ENCODE peak calls at places on chromosomes 11 and 22, in nine cellular contexts. One of them, this sample, is unnamed.

GRCh38 chr11:1776331-1776851 is 12.7 kb upstream of the CTSD start:
- DNase-seq in fibroblast of lung: no peak
- DNase-seq in BJ: no peak
- DNase-seq in left ventricle myocardium inferior: no peak
- DNase-seq in gastrocnemius medialis: no peak
- DNase-seq in foreskin fibroblast: no peak
- DNase-seq in lower leg skin: peak
- DNase-seq in Peyer's patch: no peak
- DNase-seq in stomach: no peak
- DNase-seq in this sample: no peak

GRCh38 chr22:45469573-45470383 is 32.9 kb upstream of the FBLN1 start:
- DNase-seq in gastrocnemius medialis: no peak
- DNase-seq in lower leg skin: no peak
- DNase-seq in foreskin fibroblast: peak
- DNase-seq in stomach: no peak
- DNase-seq in Peyer's patch: no peak
- DNase-seq in fibroblast of lung: peak
- DNase-seq in left ventricle myocardium inferior: no peak
- DNase-seq in BJ: peak
- DNase-seq in this sample: no peak

GRCh38 chr11:12802418-12803085 is 128.3 kb downstream of the TEAD1 start:
- DNase-seq in foreskin fibroblast: peak
- DNase-seq in fibroblast of lung: peak
- DNase-seq in stomach: peak
- DNase-seq in Peyer's patch: peak
- DNase-seq in gastrocnemius medialis: no peak
- DNase-seq in BJ: no peak
- DNase-seq in lower leg skin: no peak
- DNase-seq in left ventricle myocardium inferior: no peak
- DNase-seq in this sample: peak

GRCh38 chr11:108498046-108498815 is at the start of gene POGLUT3:
- DNase-seq in BJ: no peak
- DNase-seq in Peyer's patch: peak
- DNase-seq in fibroblast of lung: peak
- DNase-seq in gastrocnemius medialis: peak
- DNase-seq in foreskin fibroblast: peak
- DNase-seq in stomach: peak
- DNase-seq in lower leg skin: peak
- DNase-seq in left ventricle myocardium inferior: peak
- DNase-seq in this sample: peak

GRCh38 chr11:121240650-121241299 is 51.8 kb upstream of the SC5D start:
- DNase-seq in stomach: no peak
- DNase-seq in Peyer's patch: no peak
- DNase-seq in left ventricle myocardium inferior: no peak
- DNase-seq in BJ: no peak
- DNase-seq in gastrocnemius medialis: no peak
- DNase-seq in lower leg skin: no peak
- DNase-seq in fibroblast of lung: no peak
- DNase-seq in foreskin fibroblast: no peak
- DNase-seq in this sample: no peak

GRCh38 chr11:113106507-113106906 is 145.3 kb downstream of the NCAM1 start:
- DNase-seq in gastrocnemius medialis: no peak
- DNase-seq in BJ: peak
- DNase-seq in stomach: no peak
- DNase-seq in foreskin fibroblast: peak
- DNase-seq in left ventricle myocardium inferior: no peak
- DNase-seq in lower leg skin: no peak
- DNase-seq in Peyer's patch: no peak
- DNase-seq in fibroblast of lung: peak
- DNase-seq in this sample: peak

GRCh38 chr11:1444823-1445422 is 41.7 kb downstream of the MOB2 start:
- DNase-seq in gastrocnemius medialis: no peak
- DNase-seq in Peyer's patch: no peak
- DNase-seq in lower leg skin: no peak
- DNase-seq in stomach: no peak
- DNase-seq in foreskin fibroblast: no peak
- DNase-seq in fibroblast of lung: no peak
- DNase-seq in BJ: no peak
- DNase-seq in left ventricle myocardium inferior: no peak
- DNase-seq in this sample: no peak

GRCh38 chr11:127383026-127383425 is 382.5 kb upstream of the KIRREL3 start:
- DNase-seq in fibroblast of lung: no peak
- DNase-seq in gastrocnemius medialis: no peak
- DNase-seq in lower leg skin: no peak
- DNase-seq in BJ: no peak
- DNase-seq in left ventricle myocardium inferior: no peak
- DNase-seq in stomach: no peak
- DNase-seq in Peyer's patch: no peak
- DNase-seq in foreskin fibroblast: no peak
- DNase-seq in this sample: no peak

GRCh38 chr11:12789054-12789453 is 114.8 kb downstream of the TEAD1 start:
- DNase-seq in left ventricle myocardium inferior: no peak
- DNase-seq in stomach: no peak
- DNase-seq in gastrocnemius medialis: no peak
- DNase-seq in foreskin fibroblast: no peak
- DNase-seq in fibroblast of lung: no peak
- DNase-seq in Peyer's patch: no peak
- DNase-seq in BJ: no peak
- DNase-seq in lower leg skin: no peak
- DNase-seq in this sample: no peak

GRCh38 chr22:20530368-20531153 is 23.2 kb downstream of the MED15 start:
- DNase-seq in gastrocnemius medialis: peak
- DNase-seq in lower leg skin: no peak
- DNase-seq in BJ: no peak
- DNase-seq in foreskin fibroblast: peak
- DNase-seq in Peyer's patch: peak
- DNase-seq in stomach: no peak
- DNase-seq in fibroblast of lung: peak
- DNase-seq in left ventricle myocardium inferior: no peak
- DNase-seq in this sample: no peak

GRCh38 chr22:23243006-23243573 is 62.8 kb downstream of the BCR start:
- DNase-seq in Peyer's patch: no peak
- DNase-seq in fibroblast of lung: no peak
- DNase-seq in lower leg skin: no peak
- DNase-seq in gastrocnemius medialis: no peak
- DNase-seq in left ventricle myocardium inferior: no peak
- DNase-seq in stomach: no peak
- DNase-seq in foreskin fibroblast: no peak
- DNase-seq in BJ: no peak
- DNase-seq in this sample: no peak

GRCh38 chr11:68501813-68502212 is 41.3 kb downstream of the PPP6R3 start:
- DNase-seq in left ventricle myocardium inferior: no peak
- DNase-seq in fibroblast of lung: no peak
- DNase-seq in Peyer's patch: no peak
- DNase-seq in gastrocnemius medialis: no peak
- DNase-seq in BJ: no peak
- DNase-seq in stomach: no peak
- DNase-seq in lower leg skin: no peak
- DNase-seq in foreskin fibroblast: no peak
- DNase-seq in this sample: no peak

GRCh38 chr11:17343907-17344306 is 7.7 kb upstream of the NCR3LG1 start:
- DNase-seq in foreskin fibroblast: peak
- DNase-seq in lower leg skin: no peak
- DNase-seq in left ventricle myocardium inferior: no peak
- DNase-seq in Peyer's patch: no peak
- DNase-seq in gastrocnemius medialis: no peak
- DNase-seq in BJ: peak
- DNase-seq in stomach: no peak
- DNase-seq in fibroblast of lung: peak
- DNase-seq in this sample: peak

GRCh38 chr11:67507242-67507890 is 596 bp downstream of the CDK2AP2 start:
- DNase-seq in Peyer's patch: no peak
- DNase-seq in stomach: peak
- DNase-seq in fibroblast of lung: no peak
- DNase-seq in foreskin fibroblast: peak
- DNase-seq in lower leg skin: peak
- DNase-seq in left ventricle myocardium inferior: peak
- DNase-seq in BJ: no peak
- DNase-seq in gastrocnemius medialis: no peak
- DNase-seq in this sample: peak

GRCh38 chr22:44670220-44670983 is 31.6 kb upstream of the PRR5 start:
- DNase-seq in stomach: no peak
- DNase-seq in BJ: no peak
- DNase-seq in gastrocnemius medialis: no peak
- DNase-seq in fibroblast of lung: no peak
- DNase-seq in left ventricle myocardium inferior: no peak
- DNase-seq in lower leg skin: no peak
- DNase-seq in Peyer's patch: peak
- DNase-seq in foreskin fibroblast: peak
- DNase-seq in this sample: no peak

GRCh38 chr11:73195191-73196007 is 22.7 kb upstream of the P2RY2 start:
- DNase-seq in left ventricle myocardium inferior: no peak
- DNase-seq in fibroblast of lung: no peak
- DNase-seq in gastrocnemius medialis: peak
- DNase-seq in BJ: no peak
- DNase-seq in lower leg skin: peak
- DNase-seq in foreskin fibroblast: peak
- DNase-seq in stomach: peak
- DNase-seq in Peyer's patch: peak
- DNase-seq in this sample: no peak

GRCh38 chr11:1531961-1532586 is 40.0 kb downstream of the DUSP8 start:
- DNase-seq in left ventricle myocardium inferior: peak
- DNase-seq in lower leg skin: no peak
- DNase-seq in BJ: peak
- DNase-seq in fibroblast of lung: no peak
- DNase-seq in foreskin fibroblast: peak
- DNase-seq in stomach: no peak
- DNase-seq in Peyer's patch: no peak
- DNase-seq in gastrocnemius medialis: peak
- DNase-seq in this sample: no peak

GRCh38 chr22:49971232-49972162 is 10.9 kb downstream of the PIM3 start:
- DNase-seq in fibroblast of lung: peak
- DNase-seq in foreskin fibroblast: peak
- DNase-seq in gastrocnemius medialis: peak
- DNase-seq in BJ: no peak
- DNase-seq in stomach: peak
- DNase-seq in lower leg skin: peak
- DNase-seq in Peyer's patch: peak
- DNase-seq in left ventricle myocardium inferior: peak
- DNase-seq in this sample: peak

GRCh38 chr11:77557553-77557952 is 32.2 kb upstream of the AQP11 start:
- DNase-seq in left ventricle myocardium inferior: no peak
- DNase-seq in foreskin fibroblast: peak
- DNase-seq in BJ: no peak
- DNase-seq in Peyer's patch: no peak
- DNase-seq in lower leg skin: no peak
- DNase-seq in gastrocnemius medialis: no peak
- DNase-seq in fibroblast of lung: peak
- DNase-seq in stomach: no peak
- DNase-seq in this sample: peak
- TF ChIP-seq CTCF in left ventricle myocardium inferior: peak
- TF ChIP-seq CTCF in foreskin fibroblast: peak
- TF ChIP-seq CTCF in BJ: no peak
- TF ChIP-seq CTCF in Peyer's patch: peak
- TF ChIP-seq CTCF in lower leg skin: no peak
- TF ChIP-seq CTCF in gastrocnemius medialis: no peak
- TF ChIP-seq CTCF in fibroblast of lung: peak
- TF ChIP-seq CTCF in stomach: no peak
- TF ChIP-seq CTCF in this sample: peak

GRCh38 chr11:122333476-122333875 is 217.5 kb upstream of the BLID start:
- DNase-seq in fibroblast of lung: no peak
- DNase-seq in foreskin fibroblast: no peak
- DNase-seq in left ventricle myocardium inferior: no peak
- DNase-seq in BJ: no peak
- DNase-seq in gastrocnemius medialis: no peak
- DNase-seq in lower leg skin: no peak
- DNase-seq in stomach: no peak
- DNase-seq in Peyer's patch: no peak
- DNase-seq in this sample: no peak

GRCh38 chr11:122330466-122330865 is 214.5 kb upstream of the BLID start:
- DNase-seq in fibroblast of lung: no peak
- DNase-seq in BJ: no peak
- DNase-seq in Peyer's patch: no peak
- DNase-seq in lower leg skin: no peak
- DNase-seq in stomach: no peak
- DNase-seq in foreskin fibroblast: no peak
- DNase-seq in gastrocnemius medialis: no peak
- DNase-seq in left ventricle myocardium inferior: no peak
- DNase-seq in this sample: no peak

GRCh38 chr11:122339661-122340060 is 223.6 kb upstream of the BLID start:
- DNase-seq in BJ: no peak
- DNase-seq in stomach: no peak
- DNase-seq in foreskin fibroblast: no peak
- DNase-seq in fibroblast of lung: no peak
- DNase-seq in gastrocnemius medialis: no peak
- DNase-seq in lower leg skin: no peak
- DNase-seq in left ventricle myocardium inferior: no peak
- DNase-seq in Peyer's patch: no peak
- DNase-seq in this sample: peak

GRCh38 chr11:122337241-122338176 is 221.5 kb upstream of the BLID start:
- DNase-seq in gastrocnemius medialis: no peak
- DNase-seq in fibroblast of lung: no peak
- DNase-seq in lower leg skin: no peak
- DNase-seq in stomach: no peak
- DNase-seq in Peyer's patch: no peak
- DNase-seq in BJ: no peak
- DNase-seq in foreskin fibroblast: no peak
- DNase-seq in left ventricle myocardium inferior: peak
- DNase-seq in this sample: peak

GRCh38 chr11:122334546-122335375 is 218.7 kb upstream of the BLID start:
- DNase-seq in stomach: no peak
- DNase-seq in lower leg skin: no peak
- DNase-seq in left ventricle myocardium inferior: no peak
- DNase-seq in Peyer's patch: no peak
- DNase-seq in BJ: no peak
- DNase-seq in gastrocnemius medialis: no peak
- DNase-seq in foreskin fibroblast: no peak
- DNase-seq in fibroblast of lung: peak
- DNase-seq in this sample: no peak
- H3K4me3 ChIP-seq in stomach: no peak
- H3K4me3 ChIP-seq in lower leg skin: no peak
- H3K4me3 ChIP-seq in left ventricle myocardium inferior: no peak
- H3K4me3 ChIP-seq in Peyer's patch: no peak
- H3K4me3 ChIP-seq in BJ: no peak
- H3K4me3 ChIP-seq in gastrocnemius medialis: no peak
- H3K4me3 ChIP-seq in foreskin fibroblast: no peak
- H3K4me3 ChIP-seq in fibroblast of lung: no peak
- H3K4me3 ChIP-seq in this sample: no peak

DNA sequence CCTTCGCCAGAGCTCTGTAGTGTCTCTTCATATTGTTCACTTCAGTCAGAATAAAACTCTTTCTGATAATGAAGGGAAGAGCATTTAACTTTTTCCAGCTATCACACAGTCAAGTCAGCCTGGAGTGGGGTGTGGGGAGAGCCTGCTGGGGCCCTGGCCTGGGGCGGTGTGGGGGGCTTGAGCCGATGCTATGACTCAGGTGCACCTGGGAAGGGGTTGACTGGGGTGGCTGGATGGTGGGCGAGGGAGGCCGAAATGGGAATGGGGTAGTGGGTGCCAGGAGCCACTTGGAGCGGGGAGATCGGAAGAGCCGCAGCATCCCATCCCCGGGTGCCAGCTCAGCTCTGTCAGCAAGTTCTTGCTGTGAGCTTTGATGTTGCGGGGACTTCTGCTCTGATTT is 100.9 kb downstream of the NXPE2 start:
- DNase-seq in gastrocnemius medialis: no peak
- DNase-seq in foreskin fibroblast: no peak
- DNase-seq in fibroblast of lung: no peak
- DNase-seq in lower leg skin: no peak
- DNase-seq in Peyer's patch: no peak
- DNase-seq in left ventricle myocardium inferior: no peak
- DNase-seq in stomach: no peak
- DNase-seq in BJ: no peak
- DNase-seq in this sample: no peak
- TF ChIP-seq CTCF in gastrocnemius medialis: no peak
- TF ChIP-seq CTCF in foreskin fibroblast: no peak
- TF ChIP-seq CTCF in fibroblast of lung: no peak
- TF ChIP-seq CTCF in lower leg skin: no peak
- TF ChIP-seq CTCF in Peyer's patch: no peak
- TF ChIP-seq CTCF in left ventricle myocardium inferior: no peak
- TF ChIP-seq CTCF in stomach: no peak
- TF ChIP-seq CTCF in BJ: no peak
- TF ChIP-seq CTCF in this sample: no peak

GRCh38 chr11:41522899-41523672 is 63.6 kb upstream of the LRRC4C start:
- DNase-seq in fibroblast of lung: no peak
- DNase-seq in stomach: no peak
- DNase-seq in BJ: peak
- DNase-seq in Peyer's patch: no peak
- DNase-seq in foreskin fibroblast: no peak
- DNase-seq in left ventricle myocardium inferior: no peak
- DNase-seq in gastrocnemius medialis: no peak
- DNase-seq in lower leg skin: no peak
- DNase-seq in this sample: no peak
- H3K4me3 ChIP-seq in fibroblast of lung: no peak
- H3K4me3 ChIP-seq in stomach: no peak
- H3K4me3 ChIP-seq in BJ: no peak
- H3K4me3 ChIP-seq in Peyer's patch: no peak
- H3K4me3 ChIP-seq in foreskin fibroblast: no peak
- H3K4me3 ChIP-seq in left ventricle myocardium inferior: no peak
- H3K4me3 ChIP-seq in gastrocnemius medialis: no peak
- H3K4me3 ChIP-seq in lower leg skin: no peak
- H3K4me3 ChIP-seq in this sample: no peak

This sample was measured in fibroblast of pulmonary artery.